ENCODE peak calls at places on chromosomes 4 and X, in four cellular contexts. F is GM13977, L is endodermal cell, G is epithelial cell of esophagus. Q is an unnamed sample.
A peak's percentile ranks its signal among the peaks of the same experiment; 100 is the strongest.

GRCh38 chrX:53089224-53089842 is 4.6 kb upstream of the KANTR start:
- DNase-seq in G (peak; percentile 65), L (no peak), F (peak; percentile 70), Q (peak; percentile 84)

GRCh38 chr4:81198151-81198550 is 16.9 kb downstream of the PRKG2 start:
- DNase-seq in F (no peak), L (no peak), G (peak; percentile 11), Q (no peak)

GRCh38 chr4:170004656-170005250 is 21.4 kb downstream of the MFAP3L start:
- DNase-seq in G (no peak), L (no peak), F (no peak), Q (no peak)

GRCh38 chr4:6992728-6993655 is 50.2 kb upstream of the TADA2B start:
- DNase-seq in G (peak; percentile 57), F (no peak), L (no peak), Q (no peak)

GRCh38 chr4:80183196-80184052 is 13.9 kb upstream of the PRDM8 start:
- DNase-seq in L (no peak), G (no peak), F (peak; percentile 50), Q (no peak)

GRCh38 chrX:83529950-83530349 is 21.9 kb downstream of the POU3F4 start:
- DNase-seq in L (no peak), F (no peak), G (no peak), Q (no peak)

GRCh38 chr4:183342541-183343533 is 20.6 kb upstream of the CLDN24 start:
- DNase-seq in F (no peak), G (no peak), L (no peak), Q (no peak)

GRCh38 chr4:150381671-150382427 is 200.1 kb upstream of the MAB21L2 start:
- DNase-seq in F (no peak), G (no peak), L (no peak), Q (no peak)

GRCh38 chrX:132671229-132671641 is 182.4 kb upstream of the MBNL3 start:
- DNase-seq in F (no peak), L (peak; percentile 63), G (no peak), Q (no peak)

GRCh38 chr4:122047706-122048425 is 96.0 kb upstream of the TRPC3 start:
- DNase-seq in F (no peak), G (no peak), L (no peak), Q (no peak)

GRCh38 chr4:182521006-182521405 is 277.8 kb downstream of the TENM3 start:
- DNase-seq in L (no peak), F (no peak), G (no peak), Q (no peak)

GRCh38 chrX:23610491-23610890 is 56.8 kb upstream of the PRDX4 start:
- DNase-seq in F (no peak), L (no peak), G (peak; percentile 6), Q (no peak)

GRCh38 chr4:119026662-119027444 is 108.8 kb upstream of the MYOZ2 start:
- DNase-seq in G (no peak), F (no peak), L (peak; percentile 63), Q (peak; percentile 91)

GRCh38 chrX:154991039-154991438 is 31.5 kb downstream of the F8 start:
- DNase-seq in L (no peak), F (no peak), G (peak; percentile 5), Q (no peak)

GRCh38 chrX:154988719-154989118 is 33.8 kb downstream of the F8 start:
- DNase-seq in F (no peak), G (no peak), L (no peak), Q (no peak)

GRCh38 chrX:154990496-154990895 is 32.0 kb downstream of the F8 start:
- DNase-seq in L (no peak), F (no peak), G (peak; percentile 2), Q (no peak)

GRCh38 chrX:154987940-154988339 is 34.6 kb downstream of the F8 start:
- DNase-seq in G (no peak), F (no peak), L (no peak), Q (no peak)

GRCh38 chrX:154986826-154987575 is 35.5 kb downstream of the F8 start:
- DNase-seq in F (no peak), L (no peak), G (no peak), Q (no peak)
- TF ChIP-seq CTCF in F (peak; percentile 15), L (no peak), G (no peak), Q (no peak)

DNA sequence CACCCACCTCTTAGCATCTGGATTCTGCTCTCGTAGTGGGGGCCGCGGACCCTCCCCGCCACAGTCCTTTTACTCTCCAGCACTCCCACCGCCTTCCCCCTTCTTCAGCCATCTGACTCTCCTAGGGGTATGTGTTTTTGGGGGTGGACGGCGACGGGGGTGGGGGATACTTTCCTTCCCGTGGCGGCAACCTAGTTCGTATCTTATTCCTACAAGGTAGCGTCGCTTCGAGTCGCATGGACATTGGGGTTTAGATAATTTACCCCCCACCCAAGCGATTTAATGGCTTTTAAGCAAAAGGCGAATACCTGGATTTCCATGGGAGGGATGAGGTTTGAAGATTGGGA is 1.3 kb upstream of the BCORL1 start:
- DNase-seq in L (no peak), G (no peak), F (no peak), Q (no peak)
- TF ChIP-seq CTCF in L (no peak), G (no peak), F (no peak), Q (no peak)

GRCh38 chr4:71866212-71866885 is 82.5 kb upstream of the GC start:
- DNase-seq in L (no peak), G (no peak), F (no peak), Q (no peak)
- TF ChIP-seq CTCF in L (no peak), G (no peak), F (no peak), Q (no peak)

GRCh38 chr4:83358410-83358809 is 23.8 kb upstream of the HPSE start:
- DNase-seq in L (no peak), G (peak; percentile 76), F (no peak), Q (no peak)

GRCh38 chr4:83360018-83360417 is 25.4 kb upstream of the HPSE start:
- DNase-seq in L (no peak), F (no peak), G (no peak), Q (no peak)

GRCh38 chr4:83361416-83362196 is 27.0 kb upstream of the HPSE start:
- DNase-seq in G (no peak), L (peak; percentile 52), F (no peak), Q (no peak)

GRCh38 chr4:83364312-83364711 is 29.7 kb upstream of the HPSE start:
- DNase-seq in F (no peak), G (peak; percentile 59), L (no peak), Q (no peak)

GRCh38 chr4:83362492-83363329 is 28.1 kb upstream of the HPSE start:
- DNase-seq in G (peak; percentile 50), F (no peak), L (no peak), Q (no peak)
- TF ChIP-seq CTCF in G (peak; percentile 44), F (peak; percentile 42), L (peak; percentile 44), Q (no peak)

GRCh38 chrX:27715610-27716009 is 92.2 kb upstream of the MAGEB10 start:
- DNase-seq in F (no peak), G (no peak), L (no peak), Q (no peak)
- TF ChIP-seq CTCF in F (no peak), G (no peak), L (no peak), Q (no peak)

DNA sequence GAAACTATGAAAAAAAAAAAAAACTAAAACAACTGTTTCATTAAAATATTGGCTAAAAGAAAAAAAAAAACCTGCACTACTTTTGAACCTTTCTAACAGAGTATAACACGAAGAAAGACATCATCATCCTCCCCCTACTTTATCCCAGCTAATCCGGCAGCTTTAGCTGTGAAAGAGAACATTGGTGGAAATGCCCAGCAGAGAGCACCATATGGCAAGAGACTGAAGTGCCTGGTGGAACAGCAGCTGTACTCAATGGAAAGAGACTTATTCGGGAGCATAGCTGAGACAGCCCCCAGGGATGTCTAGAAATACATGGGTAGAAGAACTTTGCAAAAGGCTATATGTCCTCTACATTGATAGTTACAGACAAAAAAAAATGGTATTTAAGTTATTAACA is 30.3 kb downstream of the STPG2 start:
- DNase-seq in L (peak; percentile 63), F (no peak), G (peak; percentile 45), Q (no peak)
- TF ChIP-seq CTCF in L (peak; percentile 66), F (no peak), G (peak; percentile 49), Q (no peak)

DNA sequence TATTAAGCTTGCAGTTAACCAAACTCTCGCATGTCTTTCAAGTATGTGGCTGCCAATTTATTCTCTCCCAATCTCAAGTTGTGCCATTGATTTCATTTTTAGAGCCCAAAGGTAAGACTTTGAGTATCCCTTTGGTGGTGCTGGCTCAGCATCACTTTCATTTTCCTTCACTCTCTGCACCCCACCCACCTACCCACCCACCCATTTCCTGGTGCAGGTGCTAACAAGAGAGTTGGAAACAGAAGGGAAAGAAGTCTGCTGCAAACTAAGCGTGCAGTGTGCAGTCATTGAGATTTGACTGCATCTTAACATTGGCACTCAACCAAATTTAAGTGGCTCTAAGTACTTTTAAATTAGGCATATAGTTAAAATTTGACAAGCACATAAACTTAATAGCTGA is 184.4 kb downstream of the KDR start:
- DNase-seq in G (no peak), F (no peak), L (no peak), Q (no peak)
- TF ChIP-seq CTCF in G (no peak), F (no peak), L (no peak), Q (no peak)

GRCh38 chrX:30865020-30865419 is 24.0 kb downstream of the TAB3 start:
- DNase-seq in L (peak; percentile 56), G (peak; percentile 48), F (no peak), Q (no peak)
- TF ChIP-seq CTCF in L (peak; percentile 71), G (peak; percentile 43), F (peak; percentile 47), Q (no peak)

GRCh38 chr4:26937136-26937535 is 76.5 kb downstream of the STIM2 start:
- DNase-seq in G (no peak), F (no peak), L (no peak), Q (no peak)
- TF ChIP-seq CTCF in G (no peak), F (no peak), L (no peak), Q (no peak)

GRCh38 chrX:38458071-38458470 is 103.3 kb upstream of the TSPAN7 start:
- DNase-seq in F (no peak), L (no peak), G (peak; percentile 32), Q (no peak)
- TF ChIP-seq CTCF in F (no peak), L (peak; percentile 51), G (peak; percentile 44), Q (no peak)